ENCODE peak calls at places on chromosome 22, in ten cellular contexts. C is transverse colon, B is endothelial cell of umbilical vein, J is HCT116, G is suprapubic skin, Y is sigmoid colon, T is spleen, A is stomach, D is Panc1, Z is H1. Q is an unnamed sample. For H3K4me1, the result is how much of the 10 kb centered on the place peaks cover.

GRCh38 chr22:48900626-48901025 is 927.0 kb downstream of the BRD1 start:
- DNase-seq in C (no peak), B (no peak), J (no peak), G (no peak), Y (no peak), T (no peak), A (no peak), D (no peak), Z (no peak), Q (no peak)

GRCh38 chr22:20414450-20414849 is 20.5 kb downstream of the ZNF74 start:
- DNase-seq in C (no peak), B (no peak), J (no peak), G (no peak), Y (peak), T (peak), A (no peak), D (no peak), Z (no peak), Q (no peak)

GRCh38 chr22:37074537-37074936 is 23.0 kb downstream of the KCTD17 start:
- DNase-seq in C (no peak), B (no peak), J (no peak), G (no peak), Y (no peak), T (no peak), A (no peak), D (no peak), Z (no peak), Q (no peak)

GRCh38 chr22:36814796-36815195 is 2.0 kb downstream of the PVALB start:
- DNase-seq in C (no peak), B (no peak), J (no peak), G (no peak), Y (no peak), T (no peak), A (no peak), D (no peak), Z (no peak), Q (no peak)

GRCh38 chr22:29268511-29269229 is 602 bp downstream of the EWSR1 start:
- DNase-seq in C (peak), B (peak), J (peak), G (peak), Y (peak), T (no peak), A (peak), D (no peak), Z (no peak), Q (peak)

GRCh38 chr22:29315286-29316195 is at the start of gene RASL10A:
- DNase-seq in C (no peak), B (no peak), J (no peak), G (peak), Y (no peak), T (peak), A (no peak), D (no peak), Z (peak), Q (peak)

GRCh38 chr22:47990486-47990885 is 1228.0 kb downstream of the TBC1D22A start:
- DNase-seq in C (no peak), B (no peak), J (no peak), G (no peak), Y (no peak), T (no peak), A (no peak), D (no peak), Z (no peak), Q (no peak)

GRCh38 chr22:48279465-48279765 is 1517.0 kb downstream of the TBC1D22A start:
- DNase-seq in C (no peak), B (no peak), J (no peak), G (no peak), Y (no peak), T (no peak), A (no peak), D (no peak), Z (no peak), Q (no peak)

GRCh38 chr22:49334589-49334873 is 493.1 kb downstream of the BRD1 start:
- DNase-seq in C (no peak), B (no peak), J (no peak), G (no peak), Y (no peak), T (no peak), A (no peak), D (no peak), Z (peak), Q (no peak)

GRCh38 chr22:26811717-26811992 is 154.3 kb downstream of the MIAT start:
- DNase-seq in C (no peak), B (no peak), J (no peak), G (no peak), Y (no peak), T (no peak), A (no peak), D (no peak), Z (no peak), Q (no peak)

GRCh38 chr22:37242395-37242918 is 1.6 kb downstream of the RAC2 start:
- DNase-seq in C (peak), B (peak), J (no peak), G (peak), Y (peak), T (peak), A (peak), D (no peak), Z (no peak), Q (no peak)

DNA sequence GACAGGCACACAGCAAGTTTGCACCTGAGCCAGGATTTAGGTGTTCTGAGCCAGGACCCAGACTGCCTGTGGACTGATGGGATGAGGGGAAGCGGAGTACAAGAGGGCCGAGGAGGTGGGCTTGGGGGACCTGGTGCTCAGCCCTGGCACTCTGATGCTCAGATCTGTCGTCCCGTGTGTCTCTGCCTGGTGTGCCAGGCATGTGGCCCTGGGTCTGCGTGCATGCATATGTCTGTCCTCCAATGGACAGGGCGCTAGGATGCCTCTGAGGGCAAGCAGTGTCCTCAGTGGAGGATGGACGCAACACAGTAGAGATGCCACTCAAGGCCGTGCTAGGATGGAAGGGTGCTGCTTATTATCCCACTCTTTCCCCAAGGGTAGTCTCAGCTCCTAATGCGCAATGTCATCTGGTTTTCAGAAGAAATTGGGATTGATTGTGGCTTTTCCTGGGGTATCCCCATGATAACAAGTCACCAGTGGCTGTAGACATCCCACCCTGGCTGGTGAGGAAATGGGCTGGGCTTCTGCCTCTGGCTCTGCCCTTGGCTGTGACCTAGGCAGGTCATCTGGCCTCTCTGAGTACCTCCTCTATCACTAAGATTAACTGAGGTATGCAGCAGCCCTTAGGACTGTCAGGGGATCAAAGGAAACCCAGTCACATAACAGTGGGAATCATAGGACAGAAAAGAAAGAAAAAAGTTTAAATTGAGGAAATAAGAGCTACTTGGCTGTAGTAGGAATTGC is 35.7 kb upstream of the SUSD2 start:
- DNase-seq in C (no peak), B (peak), J (no peak), G (no peak), Y (no peak), T (no peak), A (no peak), D (no peak), Z (no peak), Q (no peak)
- H3K4me1 ChIP-seq in C (under half), B (under half), J (under half), G (under half), Y (half or more), T (under half), A (half or more), D (under half), Z (under half), Q (under half)

DNA sequence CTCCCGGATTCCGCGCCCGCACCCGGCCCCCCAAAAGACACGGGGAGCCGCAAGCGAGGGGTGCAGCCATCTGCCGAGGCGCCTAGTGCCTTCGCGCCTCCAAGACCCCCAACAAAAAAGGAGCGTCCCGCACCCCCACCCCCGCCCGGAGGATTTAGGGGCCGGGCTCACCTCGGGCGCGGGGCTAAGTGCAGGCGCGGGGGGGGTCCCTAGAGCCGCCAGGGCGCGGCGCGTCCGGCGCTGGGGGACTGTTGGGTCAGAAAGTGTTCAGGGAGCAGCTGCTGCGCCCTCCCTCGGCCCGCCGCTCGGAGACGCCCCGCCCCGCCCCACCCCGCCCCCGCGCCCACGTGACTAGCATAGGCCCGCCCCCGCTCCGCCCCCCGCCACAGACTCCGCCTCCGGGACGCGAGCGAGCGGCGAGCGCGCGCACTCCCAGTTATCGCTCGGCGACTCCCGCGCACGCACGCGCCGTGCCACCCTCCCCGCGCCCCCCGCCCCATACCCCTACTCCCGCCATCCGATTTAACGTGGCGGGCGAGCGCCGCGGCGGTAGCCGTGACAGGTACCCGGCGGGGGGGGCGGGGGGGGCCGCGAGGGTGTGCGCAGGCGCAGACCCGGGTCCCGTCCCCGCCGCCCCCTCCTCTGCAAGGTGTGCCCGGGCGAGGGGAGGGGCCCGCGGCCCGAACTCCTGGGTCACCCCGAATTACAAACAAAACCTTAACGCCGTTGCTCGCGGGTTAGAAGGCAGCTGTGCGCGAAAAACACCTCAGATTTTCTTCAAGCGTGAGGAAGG is 56.2 kb downstream of the KCNJ4 start:
- DNase-seq in C (peak), B (peak), J (no peak), G (peak), Y (peak), T (peak), A (peak), D (no peak), Z (peak), Q (peak)
- TF ChIP-seq POLR2AphosphoS5 in C (peak), B (peak), J (peak), G (no peak), Y (peak), T (peak), A (peak), D (no peak), Z (peak), Q (peak)

GRCh38 chr22:38309614-38310517 is 7.4 kb downstream of the CSNK1E start:
- DNase-seq in C (no peak), B (no peak), J (no peak), G (no peak), Y (no peak), T (peak), A (no peak), D (no peak), Z (no peak), Q (no peak)

GRCh38 chr22:38313384-38313955 is 3.8 kb downstream of the CSNK1E start:
- DNase-seq in C (peak), B (peak), J (no peak), G (peak), Y (peak), T (peak), A (peak), D (peak), Z (no peak), Q (no peak)

GRCh38 chr22:38312261-38312800 is 4.9 kb downstream of the CSNK1E start:
- DNase-seq in C (no peak), B (no peak), J (no peak), G (no peak), Y (no peak), T (no peak), A (no peak), D (no peak), Z (no peak), Q (no peak)

GRCh38 chr22:38310518-38311330 is 6.5 kb downstream of the CSNK1E start:
- DNase-seq in C (no peak), B (no peak), J (no peak), G (no peak), Y (peak), T (peak), A (no peak), D (no peak), Z (no peak), Q (no peak)

GRCh38 chr22:38311331-38311635 is 6.0 kb downstream of the CSNK1E start:
- DNase-seq in C (no peak), B (no peak), J (no peak), G (no peak), Y (no peak), T (no peak), A (no peak), D (no peak), Z (no peak), Q (no peak)
- H3K4me1 ChIP-seq in C (under half), B (under half), J (under half), G (half or more), Y (half or more), T (half or more), A (half or more), D (under half), Z (under half), Q (half or more)

GRCh38 chr22:32680895-32681294 is 120.6 kb upstream of the TIMP3 start:
- DNase-seq in C (no peak), B (no peak), J (no peak), G (no peak), Y (no peak), T (no peak), A (no peak), D (no peak), Z (no peak), Q (no peak)

GRCh38 chr22:32684148-32684821 is 117.2 kb upstream of the TIMP3 start:
- DNase-seq in C (no peak), B (no peak), J (no peak), G (no peak), Y (no peak), T (no peak), A (no peak), D (no peak), Z (no peak), Q (no peak)

GRCh38 chr22:32686354-32686753 is 115.2 kb upstream of the TIMP3 start:
- DNase-seq in C (no peak), B (no peak), J (no peak), G (no peak), Y (no peak), T (no peak), A (no peak), D (no peak), Z (no peak), Q (no peak)

GRCh38 chr22:32685527-32685926 is 116.0 kb upstream of the TIMP3 start:
- DNase-seq in C (no peak), B (no peak), J (no peak), G (no peak), Y (no peak), T (no peak), A (no peak), D (no peak), Z (no peak), Q (no peak)

DNA sequence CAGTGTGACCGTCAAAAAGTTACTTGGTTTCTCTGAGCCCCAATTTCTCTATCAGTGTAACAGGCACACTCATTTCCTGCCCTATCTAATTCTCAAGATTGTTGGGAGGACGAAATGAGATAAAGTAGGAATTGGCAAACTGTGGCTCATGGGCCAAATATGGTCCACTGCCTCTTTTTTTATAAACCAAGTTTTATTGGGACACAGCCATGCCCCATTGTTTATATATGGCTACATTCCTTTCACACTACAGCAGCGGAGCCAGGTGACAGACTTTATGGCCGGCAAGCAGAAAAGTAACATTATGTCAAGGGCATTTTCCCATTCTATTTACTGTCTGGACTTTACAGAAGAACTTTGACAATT is 116.7 kb upstream of the TIMP3 start:
- DNase-seq in C (no peak), B (no peak), J (no peak), G (no peak), Y (no peak), T (no peak), A (no peak), D (no peak), Z (no peak), Q (no peak)
- TF ChIP-seq POLR2AphosphoS5 in C (no peak), B (no peak), J (no peak), G (no peak), Y (no peak), T (no peak), A (no peak), D (no peak), Z (no peak), Q (no peak)

GRCh38 chr22:46012881-46013281 is 35.9 kb upstream of the WNT7B start:
- DNase-seq in C (no peak), B (no peak), J (no peak), G (peak), Y (no peak), T (peak), A (no peak), D (no peak), Z (no peak), Q (no peak)
- H3K4me1 ChIP-seq in C (under half), B (under half), J (under half), G (half or more), Y (under half), T (under half), A (under half), D (under half), Z (under half), Q (under half)

GRCh38 chr22:44012172-44012571 is 11.9 kb upstream of the PARVB start:
- DNase-seq in C (no peak), B (no peak), J (no peak), G (no peak), Y (no peak), T (no peak), A (no peak), D (no peak), Z (no peak), Q (no peak)
- TF ChIP-seq POLR2AphosphoS5 in C (no peak), B (no peak), J (no peak), G (no peak), Y (no peak), T (no peak), A (no peak), D (no peak), Z (no peak), Q (no peak)

GRCh38 chr22:22768885-22769284 is 118.7 kb upstream of the IGLL5 start:
- DNase-seq in C (no peak), B (no peak), J (no peak), G (no peak), Y (no peak), T (no peak), A (no peak), D (no peak), Z (no peak), Q (no peak)

GRCh38 chr22:22770881-22771280 is 116.7 kb upstream of the IGLL5 start:
- DNase-seq in C (no peak), B (no peak), J (no peak), G (no peak), Y (no peak), T (no peak), A (no peak), D (no peak), Z (no peak), Q (no peak)

GRCh38 chr22:22770280-22770871 is 117.2 kb upstream of the IGLL5 start:
- DNase-seq in C (peak), B (peak), J (no peak), G (no peak), Y (no peak), T (no peak), A (peak), D (no peak), Z (peak), Q (peak)

GRCh38 chr22:22767876-22768602 is 119.6 kb upstream of the IGLL5 start:
- DNase-seq in C (no peak), B (no peak), J (no peak), G (no peak), Y (no peak), T (no peak), A (no peak), D (no peak), Z (no peak), Q (peak)

GRCh38 chr22:22769434-22770279 is 118.0 kb upstream of the IGLL5 start:
- DNase-seq in C (no peak), B (no peak), J (no peak), G (no peak), Y (no peak), T (no peak), A (no peak), D (no peak), Z (no peak), Q (no peak)
- H3K4me1 ChIP-seq in C (under half), B (under half), J (under half), G (under half), Y (under half), T (under half), A (under half), D (under half), Z (under half), Q (under half)

GRCh38 chr22:40436460-40437431 is 66.4 kb downstream of the SGSM3 start:
- DNase-seq in C (peak), B (peak), J (peak), G (no peak), Y (no peak), T (no peak), A (no peak), D (peak), Z (no peak), Q (peak)
- TF ChIP-seq POLR2AphosphoS5 in C (no peak), B (no peak), J (no peak), G (no peak), Y (no peak), T (no peak), A (no peak), D (no peak), Z (no peak), Q (no peak)